ENCODE peak calls at places on chromosome 4, in seven cellular contexts. One of them, this sample, is unnamed.

GRCh38 chr4:184514121-184514988 is 40.0 kb upstream of the IRF2 start:
- DNase-seq in GM12878: peak
- DNase-seq in HepG2: no peak
- DNase-seq in K562: peak
- DNase-seq in SK-N-SH: peak
- DNase-seq in H1: no peak
- DNase-seq in GM12891: peak
- DNase-seq in this sample: peak

GRCh38 chr4:1368421-1369090 is 21.5 kb downstream of the UVSSA start:
- DNase-seq in H1: peak
- DNase-seq in SK-N-SH: peak
- DNase-seq in HepG2: no peak
- DNase-seq in GM12891: no peak
- DNase-seq in GM12878: no peak
- DNase-seq in K562: no peak
- DNase-seq in this sample: no peak

GRCh38 chr4:129164243-129164642 is 68.3 kb downstream of the C4orf33 start:
- DNase-seq in HepG2: no peak
- DNase-seq in H1: no peak
- DNase-seq in GM12878: no peak
- DNase-seq in GM12891: no peak
- DNase-seq in K562: no peak
- DNase-seq in SK-N-SH: no peak
- DNase-seq in this sample: no peak

GRCh38 chr4:77052352-77052751 is 23.4 kb downstream of the CCNI start:
- DNase-seq in GM12891: no peak
- DNase-seq in HepG2: peak
- DNase-seq in SK-N-SH: no peak
- DNase-seq in GM12878: no peak
- DNase-seq in K562: peak
- DNase-seq in H1: peak
- DNase-seq in this sample: no peak

GRCh38 chr4:140472156-140472555 is 25.9 kb downstream of the MGAT4D start:
- DNase-seq in SK-N-SH: no peak
- DNase-seq in GM12891: no peak
- DNase-seq in GM12878: no peak
- DNase-seq in H1: no peak
- DNase-seq in K562: no peak
- DNase-seq in HepG2: no peak
- DNase-seq in this sample: no peak

GRCh38 chr4:165678236-165678960 is 194.6 kb upstream of the TLL1 start:
- DNase-seq in HepG2: no peak
- DNase-seq in K562: no peak
- DNase-seq in H1: no peak
- DNase-seq in GM12891: no peak
- DNase-seq in SK-N-SH: no peak
- DNase-seq in GM12878: no peak
- DNase-seq in this sample: no peak

GRCh38 chr4:82217986-82218715 is 155.6 kb downstream of the HNRNPD start:
- DNase-seq in H1: no peak
- DNase-seq in GM12891: no peak
- DNase-seq in SK-N-SH: no peak
- DNase-seq in GM12878: no peak
- DNase-seq in K562: no peak
- DNase-seq in HepG2: no peak
- DNase-seq in this sample: no peak

GRCh38 chr4:604131-604530 is 21.2 kb upstream of the PDE6B start:
- DNase-seq in HepG2: no peak
- DNase-seq in GM12891: no peak
- DNase-seq in H1: no peak
- DNase-seq in GM12878: no peak
- DNase-seq in K562: no peak
- DNase-seq in SK-N-SH: no peak
- DNase-seq in this sample: no peak

GRCh38 chr4:90950385-90950841 is 823.2 kb downstream of the CCSER1 start:
- DNase-seq in GM12878: no peak
- DNase-seq in HepG2: no peak
- DNase-seq in GM12891: no peak
- DNase-seq in H1: no peak
- DNase-seq in SK-N-SH: peak
- DNase-seq in K562: no peak
- DNase-seq in this sample: no peak

GRCh38 chr4:88138561-88138960 is 19.9 kb downstream of the ABCG2 start:
- DNase-seq in SK-N-SH: no peak
- DNase-seq in K562: no peak
- DNase-seq in GM12891: no peak
- DNase-seq in GM12878: no peak
- DNase-seq in HepG2: no peak
- DNase-seq in H1: no peak
- DNase-seq in this sample: no peak

GRCh38 chr4:155807021-155807420 is 48.2 kb downstream of the GUCY1B1 start:
- DNase-seq in H1: no peak
- DNase-seq in K562: no peak
- DNase-seq in HepG2: no peak
- DNase-seq in SK-N-SH: no peak
- DNase-seq in GM12891: no peak
- DNase-seq in GM12878: no peak
- DNase-seq in this sample: no peak

GRCh38 chr4:815464-816146 is 10.3 kb downstream of the CPLX1 start:
- DNase-seq in K562: no peak
- DNase-seq in GM12891: no peak
- DNase-seq in SK-N-SH: no peak
- DNase-seq in GM12878: no peak
- DNase-seq in H1: no peak
- DNase-seq in HepG2: peak
- DNase-seq in this sample: no peak

GRCh38 chr4:119284876-119285611 is 36.9 kb downstream of the FABP2 start:
- DNase-seq in H1: no peak
- DNase-seq in K562: no peak
- DNase-seq in HepG2: no peak
- DNase-seq in SK-N-SH: no peak
- DNase-seq in GM12891: no peak
- DNase-seq in GM12878: no peak
- DNase-seq in this sample: no peak

GRCh38 chr4:122503214-122503613 is 46.7 kb upstream of the IL2 start:
- DNase-seq in K562: no peak
- DNase-seq in GM12891: no peak
- DNase-seq in HepG2: no peak
- DNase-seq in SK-N-SH: no peak
- DNase-seq in GM12878: no peak
- DNase-seq in H1: no peak
- DNase-seq in this sample: no peak

GRCh38 chr4:83876047-83876446 is 340.1 kb downstream of the GPAT3 start:
- DNase-seq in GM12878: no peak
- DNase-seq in GM12891: no peak
- DNase-seq in HepG2: no peak
- DNase-seq in K562: no peak
- DNase-seq in H1: no peak
- DNase-seq in SK-N-SH: no peak
- DNase-seq in this sample: no peak

GRCh38 chr4:163666335-163666888 is 171.9 kb downstream of the TMA16 start:
- DNase-seq in H1: no peak
- DNase-seq in HepG2: no peak
- DNase-seq in GM12878: no peak
- DNase-seq in SK-N-SH: no peak
- DNase-seq in GM12891: no peak
- DNase-seq in K562: no peak
- DNase-seq in this sample: no peak

GRCh38 chr4:7342581-7343352 is 92.0 kb downstream of the PSAPL1 start:
- DNase-seq in SK-N-SH: no peak
- DNase-seq in K562: no peak
- DNase-seq in HepG2: no peak
- DNase-seq in GM12891: no peak
- DNase-seq in GM12878: no peak
- DNase-seq in H1: no peak
- DNase-seq in this sample: no peak

GRCh38 chr4:188551156-188551555 is 411.9 kb downstream of the TRIML1 start:
- DNase-seq in H1: no peak
- DNase-seq in GM12891: no peak
- DNase-seq in GM12878: no peak
- DNase-seq in HepG2: no peak
- DNase-seq in K562: no peak
- DNase-seq in SK-N-SH: no peak
- DNase-seq in this sample: no peak

GRCh38 chr4:52572936-52573485 is 86.1 kb downstream of the USP46 start:
- DNase-seq in H1: no peak
- DNase-seq in GM12891: no peak
- DNase-seq in GM12878: no peak
- DNase-seq in SK-N-SH: no peak
- DNase-seq in K562: no peak
- DNase-seq in HepG2: no peak
- DNase-seq in this sample: no peak

GRCh38 chr4:143207555-143207954 is 22.8 kb downstream of the USP38 start:
- DNase-seq in GM12891: no peak
- DNase-seq in K562: no peak
- DNase-seq in HepG2: peak
- DNase-seq in GM12878: no peak
- DNase-seq in H1: no peak
- DNase-seq in SK-N-SH: peak
- DNase-seq in this sample: no peak

GRCh38 chr4:184511156-184511555 is 36.8 kb upstream of the IRF2 start:
- DNase-seq in H1: no peak
- DNase-seq in GM12891: no peak
- DNase-seq in GM12878: no peak
- DNase-seq in SK-N-SH: no peak
- DNase-seq in K562: no peak
- DNase-seq in HepG2: no peak
- DNase-seq in this sample: no peak

GRCh38 chr4:83408958-83409357 is 46.7 kb downstream of the HELQ start:
- DNase-seq in HepG2: no peak
- DNase-seq in K562: no peak
- DNase-seq in GM12891: no peak
- DNase-seq in SK-N-SH: no peak
- DNase-seq in GM12878: no peak
- DNase-seq in H1: no peak
- DNase-seq in this sample: no peak

GRCh38 chr4:116016201-116016600 is 902.8 kb upstream of the NDST4 start:
- DNase-seq in K562: no peak
- DNase-seq in H1: no peak
- DNase-seq in SK-N-SH: no peak
- DNase-seq in GM12878: no peak
- DNase-seq in HepG2: no peak
- DNase-seq in GM12891: no peak
- DNase-seq in this sample: no peak

GRCh38 chr4:153023692-153024394 is 87.7 kb downstream of the FHDC1 start:
- DNase-seq in HepG2: no peak
- DNase-seq in GM12891: no peak
- DNase-seq in K562: peak
- DNase-seq in H1: no peak
- DNase-seq in GM12878: no peak
- DNase-seq in SK-N-SH: no peak
- DNase-seq in this sample: no peak
- TF ChIP-seq TAF1 in HepG2: no peak
- TF ChIP-seq TAF1 in GM12891: no peak
- TF ChIP-seq TAF1 in K562: peak
- TF ChIP-seq TAF1 in H1: no peak
- TF ChIP-seq TAF1 in GM12878: no peak
- TF ChIP-seq TAF1 in SK-N-SH: no peak
- TF ChIP-seq TAF1 in this sample: no peak

GRCh38 chr4:15459706-15460105 is 10.0 kb upstream of the CC2D2A start:
- DNase-seq in SK-N-SH: no peak
- DNase-seq in K562: no peak
- DNase-seq in GM12891: no peak
- DNase-seq in H1: no peak
- DNase-seq in GM12878: no peak
- DNase-seq in HepG2: no peak
- DNase-seq in this sample: no peak

GRCh38 chr4:15457401-15458201 is 12.1 kb upstream of the CC2D2A start:
- DNase-seq in SK-N-SH: peak
- DNase-seq in H1: no peak
- DNase-seq in HepG2: peak
- DNase-seq in GM12891: no peak
- DNase-seq in K562: peak
- DNase-seq in GM12878: peak
- DNase-seq in this sample: no peak

GRCh38 chr4:15451866-15452765 is 17.6 kb upstream of the CC2D2A start:
- DNase-seq in H1: no peak
- DNase-seq in SK-N-SH: no peak
- DNase-seq in K562: no peak
- DNase-seq in GM12878: no peak
- DNase-seq in HepG2: no peak
- DNase-seq in GM12891: no peak
- DNase-seq in this sample: no peak

GRCh38 chr4:15451181-15451865 is 18.4 kb upstream of the CC2D2A start:
- DNase-seq in GM12878: no peak
- DNase-seq in H1: no peak
- DNase-seq in K562: no peak
- DNase-seq in HepG2: no peak
- DNase-seq in SK-N-SH: no peak
- DNase-seq in GM12891: no peak
- DNase-seq in this sample: no peak

GRCh38 chr4:15455290-15455689 is 14.4 kb upstream of the CC2D2A start:
- DNase-seq in GM12891: no peak
- DNase-seq in H1: no peak
- DNase-seq in HepG2: no peak
- DNase-seq in K562: no peak
- DNase-seq in SK-N-SH: no peak
- DNase-seq in GM12878: no peak
- DNase-seq in this sample: no peak
- TF ChIP-seq POLR2AphosphoS5 in GM12891: no peak
- TF ChIP-seq POLR2AphosphoS5 in H1: no peak
- TF ChIP-seq POLR2AphosphoS5 in HepG2: no peak
- TF ChIP-seq POLR2AphosphoS5 in K562: no peak
- TF ChIP-seq POLR2AphosphoS5 in SK-N-SH: no peak
- TF ChIP-seq POLR2AphosphoS5 in GM12878: no peak
- TF ChIP-seq POLR2AphosphoS5 in this sample: no peak

GRCh38 chr4:24188459-24188858 is 298.6 kb upstream of the PPARGC1A start:
- DNase-seq in K562: no peak
- DNase-seq in GM12878: no peak
- DNase-seq in HepG2: no peak
- DNase-seq in GM12891: no peak
- DNase-seq in H1: no peak
- DNase-seq in SK-N-SH: no peak
- DNase-seq in this sample: no peak
- TF ChIP-seq TAF1 in K562: no peak
- TF ChIP-seq TAF1 in GM12878: no peak
- TF ChIP-seq TAF1 in HepG2: no peak
- TF ChIP-seq TAF1 in GM12891: no peak
- TF ChIP-seq TAF1 in H1: no peak
- TF ChIP-seq TAF1 in SK-N-SH: no peak
- TF ChIP-seq TAF1 in this sample: no peak

GRCh38 chr4:105807496-105807895 is 87.8 kb upstream of the NPNT start:
- DNase-seq in SK-N-SH: no peak
- DNase-seq in HepG2: no peak
- DNase-seq in GM12878: no peak
- DNase-seq in K562: no peak
- DNase-seq in GM12891: no peak
- DNase-seq in H1: no peak
- DNase-seq in this sample: no peak

GRCh38 chr4:105808030-105808429 is 87.2 kb upstream of the NPNT start:
- DNase-seq in K562: no peak
- DNase-seq in GM12878: no peak
- DNase-seq in H1: no peak
- DNase-seq in HepG2: no peak
- DNase-seq in GM12891: no peak
- DNase-seq in SK-N-SH: no peak
- DNase-seq in this sample: no peak

GRCh38 chr4:105805501-105806120 is 89.7 kb upstream of the NPNT start:
- DNase-seq in HepG2: no peak
- DNase-seq in K562: no peak
- DNase-seq in GM12891: no peak
- DNase-seq in H1: no peak
- DNase-seq in SK-N-SH: no peak
- DNase-seq in GM12878: no peak
- DNase-seq in this sample: no peak

GRCh38 chr4:105808459-105809041 is 86.7 kb upstream of the NPNT start:
- DNase-seq in GM12878: no peak
- DNase-seq in HepG2: no peak
- DNase-seq in GM12891: no peak
- DNase-seq in SK-N-SH: peak
- DNase-seq in H1: no peak
- DNase-seq in K562: no peak
- DNase-seq in this sample: no peak
- TF ChIP-seq POLR2AphosphoS5 in GM12878: no peak
- TF ChIP-seq POLR2AphosphoS5 in HepG2: no peak
- TF ChIP-seq POLR2AphosphoS5 in GM12891: no peak
- TF ChIP-seq POLR2AphosphoS5 in SK-N-SH: no peak
- TF ChIP-seq POLR2AphosphoS5 in H1: no peak
- TF ChIP-seq POLR2AphosphoS5 in K562: no peak
- TF ChIP-seq POLR2AphosphoS5 in this sample: no peak